ENCODE peak calls at places on chromosomes 1 and 21, in eight cellular contexts. A is cardiac muscle cell; T is right cardiac atrium; B is skeletal muscle cell; X is AG08396; I is stimulated activated CD8-positive, alpha-beta memory T cell treated with anti-CD3 and anti-CD28 coated beads, Interleukin-15, amount 100 ng/mL, for 4 hours; Q is T-helper 2 cell; H is substantia nigra. K is an unnamed sample.

GRCh38 chr1:7646981-7647901 is 123.9 kb upstream of the VAMP3 start:
- DNase-seq in Q (peak; percentile 25), I (peak; percentile 24), B (no peak), A (peak; percentile 73), H (peak; percentile 82), X (peak; percentile 91), T (peak; percentile 91), K (no peak)

GRCh38 chr1:190908691-190909090 is 431.0 kb upstream of the BRINP3 start:
- DNase-seq in I (no peak), T (no peak), A (no peak), X (no peak), H (no peak), B (no peak), Q (no peak), K (no peak)

GRCh38 chr1:110547017-110547416 is 28.0 kb upstream of the KCNA10 start:
- DNase-seq in I (no peak), Q (no peak), A (no peak), T (no peak), B (no peak), X (no peak), H (no peak), K (no peak)

GRCh38 chr1:179141592-179142244 is 59.8 kb downstream of the TOR3A start:
- DNase-seq in H (no peak), I (peak; percentile 39), B (peak; percentile 73), A (no peak), Q (no peak), X (peak; percentile 58), T (no peak), K (peak; percentile 55)

GRCh38 chr1:29643281-29643680 is 407.0 kb downstream of the PTPRU start:
- DNase-seq in Q (no peak), B (no peak), X (no peak), I (no peak), A (no peak), T (no peak), H (no peak), K (no peak)

GRCh38 chr1:25543425-25544242 is at the start of gene LDLRAP1:
- DNase-seq in Q (peak; percentile 47), B (no peak), T (peak; percentile 93), A (peak; percentile 86), H (peak; percentile 90), I (no peak), X (peak; percentile 96), K (peak; percentile 16)

GRCh38 chr21:42583150-42583991 is 69.7 kb downstream of the SLC37A1 start:
- DNase-seq in Q (no peak), X (no peak), A (no peak), T (peak; percentile 25), H (no peak), I (no peak), B (no peak), K (no peak)

GRCh38 chr1:44620072-44620471 is 54.2 kb downstream of the TMEM53 start:
- DNase-seq in Q (no peak), B (no peak), X (no peak), T (no peak), H (no peak), I (no peak), A (no peak), K (no peak)

GRCh38 chr1:109186704-109187071 is 27.0 kb upstream of the SARS1 start:
- DNase-seq in H (peak; percentile 47), I (no peak), X (peak; percentile 24), B (no peak), T (peak; percentile 63), A (no peak), Q (no peak), K (no peak)

GRCh38 chr1:87816646-87817045 is 488.0 kb downstream of the LMO4 start:
- DNase-seq in I (no peak), B (no peak), X (no peak), Q (no peak), H (no peak), A (no peak), T (peak; percentile 40), K (no peak)

GRCh38 chr1:1083181-1084027 is 9.3 kb upstream of the RNF223 start:
- DNase-seq in A (no peak), H (no peak), X (no peak), T (peak; percentile 31), Q (no peak), I (no peak), B (no peak), K (no peak)

GRCh38 chr1:3307359-3307758 is 147.1 kb upstream of the ARHGEF16 start:
- DNase-seq in X (no peak), I (no peak), A (no peak), Q (no peak), T (no peak), H (no peak), B (no peak), K (no peak)

GRCh38 chr1:67741121-67741520 is 56.1 kb downstream of the GADD45A start:
- DNase-seq in T (no peak), H (no peak), A (no peak), Q (no peak), I (no peak), X (no peak), B (no peak), K (no peak)

GRCh38 chr1:18893120-18893519 is 9.2 kb downstream of the ALDH4A1 start:
- DNase-seq in B (no peak), Q (no peak), A (no peak), H (no peak), X (no peak), I (no peak), T (no peak), K (no peak)

GRCh38 chr1:159991513-159991912 is 37.5 kb upstream of the SLAMF9 start:
- DNase-seq in B (no peak), T (no peak), Q (no peak), I (no peak), A (no peak), X (no peak), H (no peak), K (no peak)

GRCh38 chr1:21216835-21217811 is 40.4 kb upstream of the EIF4G3 start:
- DNase-seq in T (peak; percentile 72), H (peak; percentile 14), X (no peak), B (no peak), Q (peak; percentile 26), A (peak; percentile 61), I (peak; percentile 45), K (no peak)

GRCh38 chr1:207826557-207827487 is 75.0 kb downstream of the CD46 start:
- DNase-seq in H (no peak), T (no peak), Q (no peak), I (no peak), B (no peak), A (no peak), X (no peak), K (no peak)

GRCh38 chr1:9127395-9128160 is 1.3 kb downstream of the GPR157 start:
- DNase-seq in I (no peak), T (no peak), Q (no peak), H (no peak), B (no peak), X (peak; percentile 7), A (peak; percentile 72), K (no peak)

GRCh38 chr1:12078575-12078937 is 15.5 kb downstream of the TNFRSF8 start:
- DNase-seq in H (no peak), B (no peak), Q (no peak), A (no peak), X (no peak), T (no peak), I (no peak), K (no peak)

GRCh38 chr1:98700228-98700627 is 38.7 kb downstream of the SNX7 start:
- DNase-seq in A (no peak), I (no peak), B (no peak), Q (no peak), T (no peak), H (no peak), X (no peak), K (no peak)

GRCh38 chr1:155892801-155893200 is 18.3 kb downstream of the RIT1 start:
- DNase-seq in B (peak; percentile 47), T (no peak), H (no peak), I (no peak), A (no peak), X (peak; percentile 46), Q (no peak), K (no peak)

GRCh38 chr1:225461533-225462428 is 33.9 kb upstream of the LBR start:
- DNase-seq in B (no peak), X (no peak), I (no peak), Q (no peak), H (peak; percentile 69), A (no peak), T (no peak), K (no peak)

GRCh38 chr1:35220976-35221375 is 28.0 kb upstream of the SFPQ start:
- DNase-seq in B (no peak), T (no peak), I (peak; percentile 1), A (peak; percentile 12), X (no peak), H (no peak), Q (no peak), K (no peak)

GRCh38 chr1:8702848-8703810 is 114.3 kb downstream of the RERE start:
- DNase-seq in X (peak; percentile 93), H (peak; percentile 95), A (peak; percentile 96), T (peak; percentile 97), I (peak; percentile 5), B (peak; percentile 78), Q (peak; percentile 34), K (no peak)

GRCh38 chr1:166174108-166174507 is 7.3 kb upstream of the FAM78B start:
- DNase-seq in A (peak; percentile 17), T (peak; percentile 84), I (no peak), H (peak; percentile 3), Q (no peak), B (no peak), X (no peak), K (no peak)

GRCh38 chr1:94325379-94326302 is 88.3 kb upstream of the ARHGAP29 start:
- DNase-seq in H (no peak), X (peak; percentile 78), Q (no peak), I (no peak), T (no peak), B (peak; percentile 97), A (no peak), K (peak; percentile 100)

GRCh38 chr1:202625416-202626360 is 84.6 kb downstream of the SYT2 start:
- DNase-seq in X (peak; percentile 86), Q (peak; percentile 30), T (peak; percentile 88), B (peak; percentile 17), A (peak; percentile 76), I (peak; percentile 8), H (peak; percentile 62), K (no peak)

GRCh38 chr21:32248616-32249550 is 30.0 kb downstream of the MIS18A start:
- DNase-seq in T (no peak), X (no peak), Q (no peak), B (no peak), A (no peak), I (no peak), H (no peak), K (no peak)

GRCh38 chr1:7329868-7330615 is 441.1 kb upstream of the VAMP3 start:
- DNase-seq in B (no peak), T (no peak), H (no peak), Q (no peak), I (no peak), A (no peak), X (no peak), K (no peak)

GRCh38 chr1:1208713-1209433 is 2.5 kb upstream of the TNFRSF18 start:
- DNase-seq in H (no peak), Q (peak; percentile 56), X (no peak), A (no peak), B (peak; percentile 39), T (peak; percentile 49), I (no peak), K (no peak)

GRCh38 chr21:44919913-44920693 is 596 bp downstream of the ITGB2 start:
- DNase-seq in H (no peak), A (no peak), T (peak; percentile 63), I (no peak), X (no peak), Q (no peak), B (no peak), K (no peak)

GRCh38 chr21:37220433-37220980 is 46.6 kb downstream of the VPS26C start:
- DNase-seq in H (peak; percentile 44), A (peak; percentile 41), B (peak; percentile 17), Q (peak; percentile 37), T (no peak), I (no peak), X (peak; percentile 58), K (no peak)

GRCh38 chr1:151988405-151988851 is 5.2 kb downstream of the S100A10 start:
- DNase-seq in H (no peak), Q (no peak), I (no peak), T (no peak), A (no peak), B (no peak), X (peak; percentile 51), K (peak; percentile 92)